ENCODE peak calls at places on chromosomes 2 and 18, in seven cellular contexts. H is stromal cell of bone marrow, E is NCI-H774, D is anterior cingulate cortex, T is uterus, F is Peyer's patch, R is GM18507. K is an unnamed sample.

GRCh38 chr2:198328454-198328853 is 524.1 kb downstream of the PLCL1 start:
- DNase-seq in H (no peak), E (no peak), D (no peak), T (no peak), F (no peak), R (no peak), K (no peak)

GRCh38 chr2:73859721-73860586 is 31.2 kb downstream of the STAMBP start:
- DNase-seq in H (peak), E (no peak), D (no peak), T (no peak), F (no peak), R (no peak), K (peak)

GRCh38 chr2:212114489-212114888 is 424.1 kb downstream of the ERBB4 start:
- DNase-seq in H (no peak), E (no peak), D (no peak), T (no peak), F (no peak), R (no peak), K (no peak)

GRCh38 chr2:67516358-67516757 is 119.2 kb downstream of the ETAA1 start:
- DNase-seq in H (no peak), E (no peak), D (no peak), T (no peak), F (peak), R (no peak), K (no peak)

GRCh38 chr18:25005602-25006375 is 346.2 kb downstream of the ZNF521 start:
- DNase-seq in H (peak), E (no peak), D (no peak), T (no peak), F (no peak), R (no peak), K (no peak)

GRCh38 chr18:23740105-23740830 is 51.0 kb downstream of the LAMA3 start:
- DNase-seq in H (peak), E (no peak), D (no peak), T (no peak), F (no peak), R (no peak), K (no peak)

GRCh38 chr2:109218087-109218791 is 89.2 kb downstream of the SH3RF3 start:
- DNase-seq in H (no peak), E (no peak), D (no peak), T (no peak), F (no peak), R (no peak), K (no peak)

GRCh38 chr2:119649364-119649917 is 29.6 kb upstream of the TMEM177 start:
- DNase-seq in H (no peak), E (no peak), D (no peak), T (no peak), F (no peak), R (no peak), K (no peak)

GRCh38 chr2:234989183-234989701 is 37.4 kb downstream of the SH3BP4 start:
- DNase-seq in H (no peak), E (peak), D (peak), T (peak), F (peak), R (no peak), K (no peak)

GRCh38 chr2:9641641-9642040 is 10.8 kb upstream of the YWHAQ start:
- DNase-seq in H (no peak), E (no peak), D (no peak), T (no peak), F (no peak), R (no peak), K (no peak)

GRCh38 chr2:18987592-18988073 is 370.8 kb downstream of the OSR1 start:
- DNase-seq in H (peak), E (no peak), D (peak), T (peak), F (peak), R (no peak), K (peak)

GRCh38 chr2:239324456-239324855 is 76.4 kb downstream of the HDAC4 start:
- DNase-seq in H (no peak), E (peak), D (no peak), T (no peak), F (no peak), R (no peak), K (no peak)

GRCh38 chr2:131801210-131801744 is 273.6 kb downstream of the CCDC74A start:
- DNase-seq in H (no peak), E (no peak), D (no peak), T (no peak), F (no peak), R (no peak), K (no peak)

GRCh38 chr2:236730393-236730792 is 160.8 kb downstream of the ACKR3 start:
- DNase-seq in H (no peak), E (no peak), D (no peak), T (no peak), F (no peak), R (no peak), K (no peak)

K was measured in GM04503.